ENCODE peak calls at places on chromosomes 13 and 19, in six cellular contexts. One of them, this sample, is unnamed.

GRCh38 chr19:56119585-56119978 is 1.5 kb downstream of the ZNF787 start:
- DNase-seq in stimulated activated CD4-positive, alpha-beta T cell treated with anti-CD3 and anti-CD28 coated beads, Interleukin-2, amount 100 ng/mL, for 48 hours: no peak
- DNase-seq in fibroblast of mammary gland: peak
- DNase-seq in heart left ventricle: no peak
- DNase-seq in bronchial epithelial cell: no peak
- DNase-seq in NCI-H146: no peak
- DNase-seq in this sample: no peak

GRCh38 chr19:1997353-1998233 is 17.9 kb downstream of the BTBD2 start:
- DNase-seq in stimulated activated CD4-positive, alpha-beta T cell treated with anti-CD3 and anti-CD28 coated beads, Interleukin-2, amount 100 ng/mL, for 48 hours: no peak
- DNase-seq in fibroblast of mammary gland: peak
- DNase-seq in heart left ventricle: no peak
- DNase-seq in bronchial epithelial cell: peak
- DNase-seq in NCI-H146: no peak
- DNase-seq in this sample: no peak

GRCh38 chr19:3543150-3544053 is 4.4 kb downstream of the TEKTIP1 start:
- DNase-seq in stimulated activated CD4-positive, alpha-beta T cell treated with anti-CD3 and anti-CD28 coated beads, Interleukin-2, amount 100 ng/mL, for 48 hours: no peak
- DNase-seq in fibroblast of mammary gland: peak
- DNase-seq in heart left ventricle: peak
- DNase-seq in bronchial epithelial cell: no peak
- DNase-seq in NCI-H146: no peak
- DNase-seq in this sample: no peak

GRCh38 chr13:20359335-20359734 is 127.2 kb upstream of the GJB6 start:
- DNase-seq in stimulated activated CD4-positive, alpha-beta T cell treated with anti-CD3 and anti-CD28 coated beads, Interleukin-2, amount 100 ng/mL, for 48 hours: no peak
- DNase-seq in fibroblast of mammary gland: peak
- DNase-seq in heart left ventricle: no peak
- DNase-seq in bronchial epithelial cell: peak
- DNase-seq in NCI-H146: no peak
- DNase-seq in this sample: no peak

GRCh38 chr19:47058621-47059020 is 10.2 kb upstream of the TMEM160 start:
- DNase-seq in stimulated activated CD4-positive, alpha-beta T cell treated with anti-CD3 and anti-CD28 coated beads, Interleukin-2, amount 100 ng/mL, for 48 hours: no peak
- DNase-seq in fibroblast of mammary gland: no peak
- DNase-seq in heart left ventricle: no peak
- DNase-seq in bronchial epithelial cell: no peak
- DNase-seq in NCI-H146: no peak
- DNase-seq in this sample: no peak

GRCh38 chr19:45767410-45767880 is 1.6 kb downstream of the SIX5 start:
- DNase-seq in stimulated activated CD4-positive, alpha-beta T cell treated with anti-CD3 and anti-CD28 coated beads, Interleukin-2, amount 100 ng/mL, for 48 hours: no peak
- DNase-seq in fibroblast of mammary gland: peak
- DNase-seq in heart left ventricle: peak
- DNase-seq in bronchial epithelial cell: peak
- DNase-seq in NCI-H146: peak
- DNase-seq in this sample: no peak

GRCh38 chr19:47742636-47743035 is 2.7 kb upstream of the NOP53 start:
- DNase-seq in stimulated activated CD4-positive, alpha-beta T cell treated with anti-CD3 and anti-CD28 coated beads, Interleukin-2, amount 100 ng/mL, for 48 hours: no peak
- DNase-seq in fibroblast of mammary gland: peak
- DNase-seq in heart left ventricle: no peak
- DNase-seq in bronchial epithelial cell: no peak
- DNase-seq in NCI-H146: no peak
- DNase-seq in this sample: no peak

GRCh38 chr13:73274147-73274546 is 215.3 kb downstream of the KLF5 start:
- DNase-seq in stimulated activated CD4-positive, alpha-beta T cell treated with anti-CD3 and anti-CD28 coated beads, Interleukin-2, amount 100 ng/mL, for 48 hours: no peak
- DNase-seq in fibroblast of mammary gland: no peak
- DNase-seq in heart left ventricle: no peak
- DNase-seq in bronchial epithelial cell: no peak
- DNase-seq in NCI-H146: no peak
- DNase-seq in this sample: no peak

GRCh38 chr19:45645631-45646344 is 6.6 kb upstream of the EML2 start:
- DNase-seq in stimulated activated CD4-positive, alpha-beta T cell treated with anti-CD3 and anti-CD28 coated beads, Interleukin-2, amount 100 ng/mL, for 48 hours: peak
- DNase-seq in fibroblast of mammary gland: peak
- DNase-seq in heart left ventricle: peak
- DNase-seq in bronchial epithelial cell: peak
- DNase-seq in NCI-H146: peak
- DNase-seq in this sample: peak

GRCh38 chr13:44300895-44301638 is 72.6 kb upstream of the SERP2 start:
- DNase-seq in stimulated activated CD4-positive, alpha-beta T cell treated with anti-CD3 and anti-CD28 coated beads, Interleukin-2, amount 100 ng/mL, for 48 hours: no peak
- DNase-seq in fibroblast of mammary gland: peak
- DNase-seq in heart left ventricle: peak
- DNase-seq in bronchial epithelial cell: peak
- DNase-seq in NCI-H146: no peak
- DNase-seq in this sample: no peak

GRCh38 chr13:84455143-84455905 is 573.0 kb upstream of the SLITRK1 start:
- DNase-seq in stimulated activated CD4-positive, alpha-beta T cell treated with anti-CD3 and anti-CD28 coated beads, Interleukin-2, amount 100 ng/mL, for 48 hours: no peak
- DNase-seq in fibroblast of mammary gland: no peak
- DNase-seq in heart left ventricle: no peak
- DNase-seq in bronchial epithelial cell: no peak
- DNase-seq in NCI-H146: no peak
- DNase-seq in this sample: no peak

GRCh38 chr13:67351114-67351513 is 121.0 kb upstream of the PCDH9 start:
- DNase-seq in stimulated activated CD4-positive, alpha-beta T cell treated with anti-CD3 and anti-CD28 coated beads, Interleukin-2, amount 100 ng/mL, for 48 hours: no peak
- DNase-seq in fibroblast of mammary gland: no peak
- DNase-seq in heart left ventricle: no peak
- DNase-seq in bronchial epithelial cell: no peak
- DNase-seq in NCI-H146: no peak
- DNase-seq in this sample: no peak

GRCh38 chr13:39159393-39159792 is 121.1 kb downstream of the NHLRC3 start:
- DNase-seq in stimulated activated CD4-positive, alpha-beta T cell treated with anti-CD3 and anti-CD28 coated beads, Interleukin-2, amount 100 ng/mL, for 48 hours: no peak
- DNase-seq in fibroblast of mammary gland: no peak
- DNase-seq in heart left ventricle: no peak
- DNase-seq in bronchial epithelial cell: peak
- DNase-seq in NCI-H146: peak
- DNase-seq in this sample: no peak

GRCh38 chr19:47230122-47230920 is 678 bp downstream of the BBC3 start:
- DNase-seq in stimulated activated CD4-positive, alpha-beta T cell treated with anti-CD3 and anti-CD28 coated beads, Interleukin-2, amount 100 ng/mL, for 48 hours: peak
- DNase-seq in fibroblast of mammary gland: peak
- DNase-seq in heart left ventricle: peak
- DNase-seq in bronchial epithelial cell: no peak
- DNase-seq in NCI-H146: peak
- DNase-seq in this sample: peak

GRCh38 chr13:25169356-25169755 is 2.7 kb downstream of the AMER2 start:
- DNase-seq in stimulated activated CD4-positive, alpha-beta T cell treated with anti-CD3 and anti-CD28 coated beads, Interleukin-2, amount 100 ng/mL, for 48 hours: no peak
- DNase-seq in fibroblast of mammary gland: no peak
- DNase-seq in heart left ventricle: no peak
- DNase-seq in bronchial epithelial cell: no peak
- DNase-seq in NCI-H146: no peak
- DNase-seq in this sample: no peak

GRCh38 chr19:43476606-43477005 is 11.2 kb upstream of the LYPD3 start:
- DNase-seq in stimulated activated CD4-positive, alpha-beta T cell treated with anti-CD3 and anti-CD28 coated beads, Interleukin-2, amount 100 ng/mL, for 48 hours: no peak
- DNase-seq in fibroblast of mammary gland: peak
- DNase-seq in heart left ventricle: no peak
- DNase-seq in bronchial epithelial cell: no peak
- DNase-seq in NCI-H146: no peak
- DNase-seq in this sample: no peak

GRCh38 chr13:102033316-102033715 is 368.5 kb downstream of the FGF14 start:
- DNase-seq in stimulated activated CD4-positive, alpha-beta T cell treated with anti-CD3 and anti-CD28 coated beads, Interleukin-2, amount 100 ng/mL, for 48 hours: no peak
- DNase-seq in fibroblast of mammary gland: no peak
- DNase-seq in heart left ventricle: no peak
- DNase-seq in bronchial epithelial cell: no peak
- DNase-seq in NCI-H146: peak
- DNase-seq in this sample: no peak

GRCh38 chr19:925912-926594 is at the start of gene ARID3A:
- DNase-seq in stimulated activated CD4-positive, alpha-beta T cell treated with anti-CD3 and anti-CD28 coated beads, Interleukin-2, amount 100 ng/mL, for 48 hours: peak
- DNase-seq in fibroblast of mammary gland: no peak
- DNase-seq in heart left ventricle: no peak
- DNase-seq in bronchial epithelial cell: no peak
- DNase-seq in NCI-H146: peak
- DNase-seq in this sample: no peak

This sample was measured in RPMI8226.